ENCODE peak calls at places on chromosomes 12 and 14, in eight cellular contexts. J is NCI-H774; V is HL-60; X is cardiac muscle cell; D is activated T-cell treated with anti-CD3 and anti-CD28 coated beads for 1 hour; M is amygdala; T is left ventricle myocardium superior; Y is central memory CD4-positive, alpha-beta T cell. Q is an unnamed sample.
A peak's percentile ranks its signal among the peaks of the same experiment; 100 is the strongest.

GRCh38 chr12:113061061-113061694 is 4.6 kb downstream of the DTX1 start:
- DNase-seq in J (peak; percentile 6), V (no peak), X (no peak), D (no peak), M (no peak), T (no peak), Y (no peak), Q (no peak)

GRCh38 chr14:65185859-65186258 is 83.5 kb upstream of the MAX start:
- DNase-seq in J (no peak), V (no peak), X (no peak), D (no peak), M (no peak), T (no peak), Y (no peak), Q (no peak)

GRCh38 chr14:68211886-68212285 is 392.3 kb downstream of the RAD51B start:
- DNase-seq in J (no peak), V (no peak), X (no peak), D (no peak), M (no peak), T (no peak), Y (no peak), Q (no peak)

GRCh38 chr12:52254965-52255751 is 19.3 kb upstream of the KRT86 start:
- DNase-seq in J (peak; percentile 24), V (no peak), X (no peak), D (no peak), M (no peak), T (no peak), Y (no peak), Q (no peak)

GRCh38 chr12:31849090-31849687 is 110.0 kb upstream of the RESF1 start:
- DNase-seq in J (peak; percentile 14), V (no peak), X (peak; percentile 35), D (no peak), M (no peak), T (no peak), Y (no peak), Q (no peak)

GRCh38 chr12:89067436-89067835 is 284.9 kb downstream of the DUSP6 start:
- DNase-seq in J (no peak), V (no peak), X (no peak), D (no peak), M (no peak), T (no peak), Y (no peak), Q (no peak)

GRCh38 chr14:69674546-69675245 is 63.3 kb downstream of the SUSD6 start:
- DNase-seq in J (no peak), V (no peak), X (no peak), D (no peak), M (no peak), T (no peak), Y (no peak), Q (no peak)

GRCh38 chr12:102964872-102965271 is 7.4 kb downstream of the ASCL1 start:
- DNase-seq in J (peak; percentile 98), V (no peak), X (peak; percentile 9), D (no peak), M (peak; percentile 6), T (no peak), Y (peak; percentile 15), Q (no peak)

GRCh38 chr12:33555128-33555527 is 115.5 kb upstream of the SYT10 start:
- DNase-seq in J (no peak), V (no peak), X (no peak), D (no peak), M (no peak), T (no peak), Y (no peak), Q (no peak)

GRCh38 chr14:79544671-79545070 is 666.6 kb downstream of the DIO2 start:
- DNase-seq in J (no peak), V (no peak), X (no peak), D (no peak), M (no peak), T (no peak), Y (no peak), Q (no peak)

GRCh38 chr12:6316921-6317692 is 6.6 kb downstream of the PLEKHG6 start:
- DNase-seq in J (no peak), V (no peak), X (no peak), D (no peak), M (no peak), T (no peak), Y (no peak), Q (no peak)

GRCh38 chr12:103495158-103495782 is 498 bp downstream of the C12orf42 start:
- DNase-seq in J (peak; percentile 97), V (no peak), X (peak; percentile 50), D (peak; percentile 62), M (no peak), T (peak; percentile 43), Y (peak; percentile 29), Q (peak; percentile 39)

GRCh38 chr14:53683229-53683628 is 273.4 kb downstream of the BMP4 start:
- DNase-seq in J (no peak), V (no peak), X (no peak), D (no peak), M (no peak), T (no peak), Y (no peak), Q (no peak)

GRCh38 chr14:92945959-92946846 is 23.3 kb downstream of the CHGA start:
- DNase-seq in J (peak; percentile 28), V (no peak), X (no peak), D (no peak), M (no peak), T (peak; percentile 69), Y (no peak), Q (peak; percentile 81)

GRCh38 chr12:20339060-20339459 is 29.3 kb upstream of the PDE3A start:
- DNase-seq in J (no peak), V (no peak), X (no peak), D (no peak), M (no peak), T (no peak), Y (no peak), Q (no peak)

GRCh38 chr14:100072783-100073346 is 7.6 kb downstream of the EVL start:
- DNase-seq in J (no peak), V (peak; percentile 78), X (no peak), D (peak; percentile 54), M (no peak), T (peak; percentile 39), Y (peak; percentile 66), Q (no peak)

GRCh38 chr12:81758421-81759214 is 532 bp downstream of the PPFIA2 start:
- DNase-seq in J (peak; percentile 38), V (no peak), X (peak; percentile 47), D (no peak), M (peak; percentile 30), T (peak; percentile 53), Y (peak; percentile 2), Q (peak; percentile 43)

GRCh38 chr14:58298477-58298879 is at the start of gene ARID4A:
- DNase-seq in J (no peak), V (no peak), X (no peak), D (peak; percentile 62), M (no peak), T (peak; percentile 83), Y (no peak), Q (peak; percentile 89)

GRCh38 chr14:61385002-61385685 is 63.8 kb downstream of the PRKCH start:
- DNase-seq in J (no peak), V (no peak), X (peak; percentile 33), D (no peak), M (no peak), T (no peak), Y (peak; percentile 77), Q (no peak)

GRCh38 chr12:67714648-67715047 is 66.1 kb downstream of the DYRK2 start:
- DNase-seq in J (peak; percentile 51), V (no peak), X (no peak), D (no peak), M (no peak), T (no peak), Y (no peak), Q (no peak)

GRCh38 chr12:86256169-86256568 is at the start of gene MGAT4C:
- DNase-seq in J (peak; percentile 97), V (no peak), X (peak; percentile 47), D (no peak), M (no peak), T (no peak), Y (no peak), Q (no peak)

GRCh38 chr12:132474237-132474741 is 15.7 kb upstream of the FBRSL1 start:
- DNase-seq in J (no peak), V (no peak), X (no peak), D (no peak), M (no peak), T (no peak), Y (no peak), Q (peak; percentile 18)

GRCh38 chr14:67620217-67620789 is 583 bp downstream of the ARG2 start:
- DNase-seq in J (no peak), V (no peak), X (peak; percentile 63), D (no peak), M (no peak), T (peak; percentile 31), Y (no peak), Q (no peak)

GRCh38 chr14:37197421-37198272 is at the start of gene MIPOL1:
- DNase-seq in J (peak; percentile 89), V (no peak), X (peak; percentile 89), D (no peak), M (peak; percentile 59), T (peak; percentile 93), Y (no peak), Q (peak; percentile 91)

GRCh38 chr12:122839907-122840554 is 4.8 kb downstream of the HIP1R start:
- DNase-seq in J (no peak), V (no peak), X (no peak), D (no peak), M (peak; percentile 44), T (no peak), Y (no peak), Q (no peak)

GRCh38 chr12:100698518-100698917 is 96.1 kb upstream of the ANO4 start:
- DNase-seq in J (no peak), V (no peak), X (no peak), D (no peak), M (no peak), T (no peak), Y (no peak), Q (no peak)

GRCh38 chr12:47767197-47767724 is 5.8 kb upstream of the SLC48A1 start:
- DNase-seq in J (peak; percentile 46), V (peak; percentile 72), X (peak; percentile 57), D (peak; percentile 69), M (no peak), T (no peak), Y (peak; percentile 63), Q (peak; percentile 45)

GRCh38 chr14:33636715-33637114 is 314.2 kb downstream of the EGLN3 start:
- DNase-seq in J (no peak), V (no peak), X (no peak), D (no peak), M (no peak), T (no peak), Y (no peak), Q (no peak)

GRCh38 chr12:27501956-27502562 is 21.9 kb upstream of the PPFIBP1 start:
- DNase-seq in J (no peak), V (no peak), X (no peak), D (no peak), M (no peak), T (no peak), Y (no peak), Q (no peak)

GRCh38 chr14:82528011-82528410 is 994.4 kb upstream of the SEL1L start:
- DNase-seq in J (no peak), V (no peak), X (no peak), D (no peak), M (no peak), T (no peak), Y (no peak), Q (no peak)

GRCh38 chr14:33454707-33455106 is 496.2 kb downstream of the EGLN3 start:
- DNase-seq in J (peak; percentile 35), V (no peak), X (no peak), D (no peak), M (no peak), T (no peak), Y (no peak), Q (no peak)

GRCh38 chr14:68682166-68683103 is 110.4 kb downstream of the ZFP36L1 start:
- DNase-seq in J (no peak), V (peak; percentile 77), X (no peak), D (no peak), M (no peak), T (no peak), Y (peak; percentile 12), Q (no peak)